ENCODE peak calls at places on chromosomes 6 and 20, in eight cellular contexts. K is transverse colon, D is stomach, U is astrocyte, T is upper lobe of right lung, W is psoas muscle, L is lower lobe of right lung, H is ascending aorta. E is an unnamed sample. For H3K4me1, the result is how much of the 10 kb centered on the place peaks cover.

GRCh38 chr6:108211676-108212075 is 45.9 kb downstream of the NR2E1 start:
- DNase-seq in K (no peak), D (no peak), U (no peak), T (no peak), W (no peak), L (no peak), H (no peak), E (no peak)

GRCh38 chr20:50425076-50425475 is 85.1 kb upstream of the PTPN1 start:
- DNase-seq in K (no peak), D (no peak), U (no peak), T (no peak), W (peak), L (no peak), H (no peak), E (no peak)

GRCh38 chr6:11632795-11633511 is 95.4 kb downstream of the TMEM170B start:
- DNase-seq in K (no peak), D (no peak), U (peak), T (no peak), W (no peak), L (no peak), H (no peak), E (no peak)

GRCh38 chr6:148557796-148558457 is 188.9 kb upstream of the UST start:
- DNase-seq in K (no peak), D (no peak), U (peak), T (no peak), W (no peak), L (no peak), H (no peak), E (no peak)

GRCh38 chr6:41940759-41941279 is 789 bp downstream of the CCND3 start:
- DNase-seq in K (peak), D (peak), U (no peak), T (peak), W (peak), L (peak), H (no peak), E (no peak)

GRCh38 chr6:81891869-81892268 is 139.4 kb upstream of the TENT5A start:
- DNase-seq in K (no peak), D (no peak), U (no peak), T (no peak), W (no peak), L (peak), H (no peak), E (no peak)

GRCh38 chr6:13412211-13412610 is 75.2 kb downstream of the GFOD1 start:
- DNase-seq in K (no peak), D (no peak), U (no peak), T (no peak), W (no peak), L (no peak), H (no peak), E (no peak)

GRCh38 chr6:169409742-169410312 is 156.2 kb upstream of the THBS2 start:
- DNase-seq in K (no peak), D (no peak), U (no peak), T (no peak), W (no peak), L (no peak), H (no peak), E (no peak)

GRCh38 chr20:57220187-57221165 is 46.0 kb downstream of the BMP7 start:
- DNase-seq in K (no peak), D (no peak), U (no peak), T (no peak), W (no peak), L (no peak), H (no peak), E (no peak)

GRCh38 chr6:21111399-21111725 is 482.2 kb upstream of the SOX4 start:
- DNase-seq in K (no peak), D (peak), U (no peak), T (no peak), W (no peak), L (no peak), H (no peak), E (no peak)

GRCh38 chr6:110509617-110510231 is 33.3 kb upstream of the SLC22A16 start:
- DNase-seq in K (no peak), D (peak), U (peak), T (no peak), W (no peak), L (no peak), H (no peak), E (no peak)

DNA sequence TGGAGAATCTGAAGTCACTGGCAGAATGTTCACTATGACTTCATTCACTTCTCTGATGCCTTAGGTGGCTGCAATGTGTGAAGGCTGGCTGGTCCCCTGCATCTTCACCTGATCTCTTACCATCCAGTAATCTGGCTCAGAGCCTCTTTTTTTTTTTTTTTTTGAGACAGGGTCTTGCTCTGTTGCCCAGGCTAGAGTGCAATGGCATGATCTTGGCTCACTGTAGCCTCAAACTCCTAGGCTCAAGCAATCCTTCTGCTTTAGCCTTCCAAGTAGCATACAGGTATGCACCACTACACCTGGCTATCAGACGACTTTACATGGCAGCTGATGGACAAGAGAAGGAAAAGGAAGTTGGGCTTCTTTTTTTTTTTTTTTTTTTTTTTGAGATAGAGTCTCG is 25.8 kb upstream of the JARID2 start:
- DNase-seq in K (no peak), D (no peak), U (no peak), T (no peak), W (no peak), L (no peak), H (no peak), E (no peak)
- H3K4me1 ChIP-seq in K (under half), D (under half), U (under half), T (under half), W (under half), L (under half), H (under half), E (under half)

GRCh38 chr6:79399499-79399898 is 137.7 kb downstream of the LCA5 start:
- DNase-seq in K (no peak), D (no peak), U (no peak), T (no peak), W (no peak), L (no peak), H (no peak), E (no peak)
- H3K4me3 ChIP-seq in K (no peak), D (no peak), U (no peak), T (no peak), W (no peak), L (no peak), H (no peak), E (no peak)

GRCh38 chr20:62918830-62919229 is 7.5 kb downstream of the DIDO1 start:
- DNase-seq in K (no peak), D (no peak), U (no peak), T (no peak), W (no peak), L (peak), H (no peak), E (peak)

GRCh38 chr20:62918137-62918536 is 8.2 kb downstream of the DIDO1 start:
- DNase-seq in K (no peak), D (no peak), U (no peak), T (no peak), W (no peak), L (peak), H (no peak), E (no peak)

GRCh38 chr20:62917720-62918119 is 8.6 kb downstream of the DIDO1 start:
- DNase-seq in K (no peak), D (no peak), U (no peak), T (no peak), W (no peak), L (no peak), H (no peak), E (no peak)

GRCh38 chr20:62914970-62915457 is 11.3 kb downstream of the DIDO1 start:
- DNase-seq in K (no peak), D (no peak), U (peak), T (no peak), W (no peak), L (peak), H (no peak), E (peak)

GRCh38 chr20:62916703-62917476 is 9.4 kb downstream of the DIDO1 start:
- DNase-seq in K (no peak), D (no peak), U (no peak), T (no peak), W (no peak), L (peak), H (no peak), E (peak)
- TF ChIP-seq CTCF in K (no peak), D (no peak), U (no peak), T (no peak), W (no peak), L (no peak), H (no peak), E (no peak)

GRCh38 chr6:156841508-156841907 is 64.3 kb downstream of the ARID1B start:
- DNase-seq in K (no peak), D (no peak), U (no peak), T (no peak), W (no peak), L (no peak), H (no peak), E (no peak)

GRCh38 chr6:156842598-156843250 is 65.5 kb downstream of the ARID1B start:
- DNase-seq in K (no peak), D (no peak), U (no peak), T (no peak), W (no peak), L (no peak), H (no peak), E (no peak)

GRCh38 chr6:156846845-156847599 is 69.8 kb downstream of the ARID1B start:
- DNase-seq in K (no peak), D (no peak), U (no peak), T (no peak), W (no peak), L (no peak), H (no peak), E (no peak)

GRCh38 chr6:156845447-156845846 is 68.3 kb downstream of the ARID1B start:
- DNase-seq in K (no peak), D (no peak), U (no peak), T (no peak), W (no peak), L (no peak), H (no peak), E (no peak)

GRCh38 chr6:156844089-156844488 is 66.9 kb downstream of the ARID1B start:
- DNase-seq in K (no peak), D (no peak), U (no peak), T (no peak), W (no peak), L (no peak), H (no peak), E (no peak)
- H3K4me1 ChIP-seq in K (under half), D (half or more), U (under half), T (half or more), W (half or more), L (half or more), H (under half), E (under half)

DNA sequence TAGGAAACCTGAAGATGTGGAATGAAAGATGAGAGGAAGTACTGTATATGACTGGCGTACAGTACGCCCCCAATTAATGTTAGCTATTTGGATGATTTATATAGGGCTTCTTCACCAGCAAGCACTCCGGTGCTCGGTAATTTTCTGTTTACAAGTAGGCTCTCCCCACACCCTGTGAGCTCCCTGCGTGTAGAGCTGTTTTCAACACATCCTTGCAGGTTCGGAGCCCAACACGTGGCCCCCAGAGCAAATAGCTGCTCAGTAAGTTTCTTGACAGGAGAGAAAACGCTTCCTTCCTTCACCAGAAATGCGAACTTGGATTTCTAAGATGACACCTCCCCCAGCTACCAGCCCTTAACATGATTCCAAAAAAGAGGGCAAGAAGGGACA is 1.2 kb upstream of the RAB22A start:
- DNase-seq in K (no peak), D (no peak), U (no peak), T (no peak), W (no peak), L (no peak), H (no peak), E (no peak)
- H3K4me3 ChIP-seq in K (peak), D (peak), U (peak), T (peak), W (peak), L (peak), H (peak), E (peak)

E was measured in RWPE2.